ENCODE peak calls at places on chromosome 2, in eight cellular contexts. D is mammary epithelial cell, T is thoracic aorta, V is AG04450, E is DND-41, H is K562, L is right lobe of liver, I is psoas muscle. A is an unnamed sample.

GRCh38 chr2:138391956-138392355 is 109.6 kb upstream of the SPOPL start:
- DNase-seq in D (peak; percentile 24), T (no peak), V (no peak), E (no peak), H (no peak), L (no peak), I (no peak), A (no peak)

GRCh38 chr2:187553908-187554703 is at the start of gene TFPI:
- DNase-seq in D (no peak), T (no peak), V (no peak), E (peak; percentile 64), H (peak; percentile 74), L (no peak), I (no peak), A (no peak)

GRCh38 chr2:160010361-160011145 is 51.9 kb downstream of the PLA2R1 start:
- DNase-seq in D (no peak), T (no peak), V (no peak), E (no peak), H (no peak), L (no peak), I (no peak), A (no peak)

GRCh38 chr2:101546376-101547058 is 71.6 kb upstream of the RFX8 start:
- DNase-seq in D (peak; percentile 81), T (no peak), V (no peak), E (no peak), H (no peak), L (no peak), I (no peak), A (no peak)

GRCh38 chr2:144924827-144925226 is 404.9 kb upstream of the ZEB2 start:
- DNase-seq in D (no peak), T (no peak), V (no peak), E (no peak), H (no peak), L (no peak), I (no peak), A (no peak)

GRCh38 chr2:83068706-83069105 is 1390.4 kb downstream of the SUCLG1 start:
- DNase-seq in D (peak; percentile 19), T (no peak), V (no peak), E (no peak), H (no peak), L (no peak), I (no peak), A (no peak)

GRCh38 chr2:81692566-81692965 is 1388.0 kb upstream of the LRRTM1 start:
- DNase-seq in D (no peak), T (no peak), V (no peak), E (no peak), H (no peak), L (no peak), I (no peak), A (no peak)

GRCh38 chr2:159658887-159659437 is 42.6 kb upstream of the BAZ2B start:
- DNase-seq in D (no peak), T (no peak), V (no peak), E (no peak), H (no peak), L (no peak), I (peak; percentile 50), A (no peak)

GRCh38 chr2:45275235-45275805 is 266.1 kb upstream of the SIX2 start:
- DNase-seq in D (peak; percentile 73), T (no peak), V (no peak), E (no peak), H (no peak), L (no peak), I (no peak), A (no peak)

GRCh38 chr2:14288016-14288415 is 344.5 kb upstream of the LRATD1 start:
- DNase-seq in D (peak; percentile 98), T (no peak), V (no peak), E (no peak), H (no peak), L (no peak), I (no peak), A (no peak)

GRCh38 chr2:9092383-9093282 is 89.1 kb upstream of the MBOAT2 start:
- DNase-seq in D (no peak), T (no peak), V (no peak), E (no peak), H (peak; percentile 10), L (no peak), I (no peak), A (no peak)

GRCh38 chr2:60612028-60612427 is 58.6 kb upstream of the BCL11A start:
- DNase-seq in D (no peak), T (no peak), V (no peak), E (no peak), H (no peak), L (no peak), I (no peak), A (no peak)

GRCh38 chr2:15548974-15549373 is 12.2 kb downstream of the NBAS start:
- DNase-seq in D (no peak), T (no peak), V (no peak), E (no peak), H (no peak), L (no peak), I (no peak), A (no peak)

GRCh38 chr2:144520718-144521487 is 984 bp upstream of the ZEB2 start:
- DNase-seq in D (no peak), T (no peak), V (no peak), E (no peak), H (no peak), L (no peak), I (no peak), A (no peak)

GRCh38 chr2:173612354-173612753 is 257.7 kb downstream of the CDCA7 start:
- DNase-seq in D (no peak), T (no peak), V (no peak), E (no peak), H (no peak), L (no peak), I (no peak), A (no peak)

GRCh38 chr2:179263015-179263414 is 1.6 kb downstream of the SESTD1 start:
- DNase-seq in D (peak; percentile 72), T (no peak), V (no peak), E (no peak), H (no peak), L (no peak), I (no peak), A (no peak)

GRCh38 chr2:147051814-147052213 is 793.0 kb upstream of the ACVR2A start:
- DNase-seq in D (peak; percentile 67), T (no peak), V (no peak), E (no peak), H (no peak), L (no peak), I (no peak), A (no peak)

GRCh38 chr2:86357392-86357963 is 20.1 kb upstream of the REEP1 start:
- DNase-seq in D (no peak), T (no peak), V (no peak), E (no peak), H (no peak), L (no peak), I (no peak), A (no peak)

GRCh38 chr2:6080837-6081541 is 388.8 kb downstream of the SOX11 start:
- DNase-seq in D (no peak), T (no peak), V (no peak), E (no peak), H (no peak), L (no peak), I (no peak), A (no peak)

DNA sequence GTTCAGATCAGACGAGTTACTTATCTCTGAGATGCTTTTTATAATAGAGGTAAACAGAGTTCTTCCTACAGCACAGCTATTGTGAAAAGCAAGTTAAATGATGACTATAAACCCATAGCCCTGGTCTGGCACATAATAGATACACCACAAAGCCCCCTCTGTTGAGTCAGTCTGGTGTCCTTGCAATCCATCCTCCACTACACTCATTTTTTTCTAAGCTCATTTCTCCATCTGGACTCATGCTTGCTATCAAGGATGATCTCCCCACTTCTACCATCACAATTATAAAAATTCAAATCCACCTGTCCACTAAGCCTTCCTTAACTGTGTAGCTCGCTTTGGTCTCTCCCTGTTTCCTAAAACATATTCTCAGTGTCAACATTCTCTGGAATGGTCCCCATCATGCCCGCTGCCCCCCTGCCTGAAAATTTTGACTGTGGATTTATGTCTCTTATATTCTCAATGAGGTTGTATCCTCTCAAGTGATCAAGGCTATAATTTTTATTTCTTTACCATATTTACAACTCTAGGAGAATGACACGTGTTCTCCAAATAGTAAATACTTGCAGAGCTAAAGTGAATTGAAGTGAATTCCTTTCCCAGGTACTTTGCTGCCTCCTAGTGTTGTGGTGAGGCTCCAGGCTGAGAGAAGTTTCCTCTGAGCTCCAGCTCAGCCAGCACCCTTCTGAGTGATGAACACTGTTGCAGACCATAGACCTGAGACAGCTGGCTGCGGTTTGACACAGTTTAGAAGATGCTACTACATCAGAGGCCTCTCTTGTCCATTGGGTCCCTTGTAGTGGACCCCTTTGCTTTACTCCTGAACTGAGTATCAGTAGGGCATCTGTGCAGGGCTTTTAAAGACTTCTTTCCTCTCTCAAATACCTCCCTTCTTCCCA is 108.7 kb downstream of the DPP10 start:
- DNase-seq in D (peak; percentile 35), T (no peak), V (no peak), E (peak; percentile 52), H (peak; percentile 13), L (no peak), I (no peak), A (no peak)
- H3K27me3 ChIP-seq in D (no peaks in the 10 kb centered on the region), T (no peaks in the 10 kb centered on the region), V (no peaks in the 10 kb centered on the region), E (no peaks in the 10 kb centered on the region), H (no peaks in the 10 kb centered on the region), L (no peaks in the 10 kb centered on the region), I (no peaks in the 10 kb centered on the region), A (no peaks in the 10 kb centered on the region)

GRCh38 chr2:21041462-21041861 is 2.4 kb downstream of the APOB start:
- DNase-seq in D (no peak), T (no peak), V (no peak), E (no peak), H (no peak), L (no peak), I (no peak), A (no peak)
- TF ChIP-seq CTCF in D (no peak), T (no peak), V (no peak), E (no peak), H (no peak), L (no peak), I (no peak), A (no peak)

GRCh38 chr2:240023792-240024191 is 1.4 kb downstream of the NDUFA10 start:
- DNase-seq in D (no peak), T (no peak), V (no peak), E (no peak), H (peak; percentile 54), L (no peak), I (no peak), A (no peak)
- H3K4me3 ChIP-seq in D (peak overlapping the region; percentile 73), T (no peak overlapping the region), V (peak overlapping the region; percentile 94), E (peak overlapping the region; percentile 72), H (peak overlapping the region; percentile 91), L (peak overlapping the region; percentile 99), I (peak overlapping the region; percentile 75), A (peak overlapping the region; percentile 100)

GRCh38 chr2:946073-947005 is 4.3 kb upstream of the SNTG2 start:
- DNase-seq in D (no peak), T (no peak), V (no peak), E (peak; percentile 69), H (no peak), L (no peak), I (no peak), A (no peak)

GRCh38 chr2:950627-950992 is at the start of gene SNTG2:
- DNase-seq in D (no peak), T (no peak), V (no peak), E (peak; percentile 84), H (peak; percentile 85), L (peak; percentile 54), I (no peak), A (no peak)

GRCh38 chr2:949894-950626 is 589 bp upstream of the SNTG2 start:
- DNase-seq in D (no peak), T (no peak), V (no peak), E (peak; percentile 43), H (no peak), L (peak; percentile 33), I (no peak), A (no peak)

GRCh38 chr2:951224-952006 is 766 bp downstream of the SNTG2 start:
- DNase-seq in D (no peak), T (no peak), V (no peak), E (peak; percentile 24), H (no peak), L (peak; percentile 43), I (no peak), A (no peak)

GRCh38 chr2:949384-949893 is 1.2 kb upstream of the SNTG2 start:
- DNase-seq in D (no peak), T (no peak), V (no peak), E (no peak), H (no peak), L (no peak), I (no peak), A (no peak)
- H3K27me3 ChIP-seq in D (peaks cover 13% of the 10 kb centered on the region), T (peaks cover 5% of the 10 kb centered on the region), V (peaks cover 26% of the 10 kb centered on the region), E (no peaks in the 10 kb centered on the region), H (peaks cover 21% of the 10 kb centered on the region), L (no peaks in the 10 kb centered on the region), I (peaks cover 13% of the 10 kb centered on the region), A (peaks cover 14% of the 10 kb centered on the region)